ENCODE peak calls at places on chromosomes 11 and 22, in five cellular contexts. One of them, this sample, is unnamed.

GRCh38 chr11:112128483-112129121 is 35.3 kb downstream of the IL18 start:
- DNase-seq in KBM-7: no peak
- DNase-seq in AG08396: peak; percentile 67
- DNase-seq in HEK293T: no peak
- DNase-seq in nucleus accumbens: no peak
- DNase-seq in this sample: peak; percentile 56

GRCh38 chr22:41576877-41577276 is 12.8 kb downstream of the PMM1 start:
- DNase-seq in KBM-7: peak; percentile 60
- DNase-seq in AG08396: peak; percentile 66
- DNase-seq in HEK293T: peak; percentile 78
- DNase-seq in nucleus accumbens: no peak
- DNase-seq in this sample: peak; percentile 63

GRCh38 chr22:43890901-43891331 is 897 bp downstream of the PNPLA5 start:
- DNase-seq in KBM-7: no peak
- DNase-seq in AG08396: no peak
- DNase-seq in HEK293T: no peak
- DNase-seq in nucleus accumbens: no peak
- DNase-seq in this sample: no peak

GRCh38 chr22:38309614-38310517 is 7.4 kb downstream of the CSNK1E start:
- DNase-seq in KBM-7: no peak
- DNase-seq in AG08396: no peak
- DNase-seq in HEK293T: no peak
- DNase-seq in nucleus accumbens: no peak
- DNase-seq in this sample: no peak

GRCh38 chr22:35303029-35303624 is 3.4 kb downstream of the TOM1 start:
- DNase-seq in KBM-7: no peak
- DNase-seq in AG08396: no peak
- DNase-seq in HEK293T: no peak
- DNase-seq in nucleus accumbens: no peak
- DNase-seq in this sample: no peak

GRCh38 chr11:6251990-6252473 is 7.6 kb upstream of the CCKBR start:
- DNase-seq in KBM-7: no peak
- DNase-seq in AG08396: no peak
- DNase-seq in HEK293T: no peak
- DNase-seq in nucleus accumbens: no peak
- DNase-seq in this sample: peak; percentile 73

GRCh38 chr11:134401825-134402809 is 9.9 kb downstream of the B3GAT1 start:
- DNase-seq in KBM-7: no peak
- DNase-seq in AG08396: no peak
- DNase-seq in HEK293T: no peak
- DNase-seq in nucleus accumbens: no peak
- DNase-seq in this sample: no peak

GRCh38 chr11:116422976-116423375 is 349.8 kb downstream of the BUD13 start:
- DNase-seq in KBM-7: no peak
- DNase-seq in AG08396: no peak
- DNase-seq in HEK293T: no peak
- DNase-seq in nucleus accumbens: no peak
- DNase-seq in this sample: no peak

GRCh38 chr11:128152796-128153696 is 434.3 kb downstream of the ETS1 start:
- DNase-seq in KBM-7: no peak
- DNase-seq in AG08396: no peak
- DNase-seq in HEK293T: no peak
- DNase-seq in nucleus accumbens: no peak
- DNase-seq in this sample: no peak

GRCh38 chr11:14308114-14308896 is 50.7 kb downstream of the RRAS2 start:
- DNase-seq in KBM-7: peak; percentile 35
- DNase-seq in AG08396: no peak
- DNase-seq in HEK293T: peak; percentile 52
- DNase-seq in nucleus accumbens: no peak
- DNase-seq in this sample: no peak

GRCh38 chr11:114738954-114739353 is 60.6 kb downstream of the NXPE2 start:
- DNase-seq in KBM-7: peak; percentile 49
- DNase-seq in AG08396: peak; percentile 11
- DNase-seq in HEK293T: peak; percentile 52
- DNase-seq in nucleus accumbens: no peak
- DNase-seq in this sample: no peak

GRCh38 chr11:72378704-72379383 is 55.5 kb downstream of the CLPB start:
- DNase-seq in KBM-7: no peak
- DNase-seq in AG08396: peak; percentile 41
- DNase-seq in HEK293T: no peak
- DNase-seq in nucleus accumbens: peak; percentile 7
- DNase-seq in this sample: peak; percentile 28

GRCh38 chr11:130897262-130898182 is 18.8 kb downstream of the SNX19 start:
- DNase-seq in KBM-7: no peak
- DNase-seq in AG08396: peak; percentile 87
- DNase-seq in HEK293T: no peak
- DNase-seq in nucleus accumbens: no peak
- DNase-seq in this sample: no peak

GRCh38 chr11:97336064-97336463 is 946.3 kb downstream of the JRKL start:
- DNase-seq in KBM-7: no peak
- DNase-seq in AG08396: no peak
- DNase-seq in HEK293T: no peak
- DNase-seq in nucleus accumbens: no peak
- DNase-seq in this sample: no peak

GRCh38 chr11:35588627-35589026 is 29.6 kb upstream of the FJX1 start:
- DNase-seq in KBM-7: no peak
- DNase-seq in AG08396: peak; percentile 37
- DNase-seq in HEK293T: no peak
- DNase-seq in nucleus accumbens: no peak
- DNase-seq in this sample: no peak

GRCh38 chr22:35524966-35525686 is 15.5 kb upstream of the RASD2 start:
- DNase-seq in KBM-7: no peak
- DNase-seq in AG08396: no peak
- DNase-seq in HEK293T: no peak
- DNase-seq in nucleus accumbens: no peak
- DNase-seq in this sample: peak; percentile 50

GRCh38 chr11:47270331-47271271 is 668 bp downstream of the MADD start:
- DNase-seq in KBM-7: peak; percentile 59
- DNase-seq in AG08396: peak; percentile 42
- DNase-seq in HEK293T: peak; percentile 38
- DNase-seq in nucleus accumbens: peak; percentile 29
- DNase-seq in this sample: no peak

GRCh38 chr11:11786771-11787170 is 55.0 kb upstream of the USP47 start:
- DNase-seq in KBM-7: peak; percentile 47
- DNase-seq in AG08396: peak; percentile 21
- DNase-seq in HEK293T: peak; percentile 27
- DNase-seq in nucleus accumbens: no peak
- DNase-seq in this sample: no peak

GRCh38 chr11:99865951-99866350 is 821.1 kb upstream of the ARHGAP42 start:
- DNase-seq in KBM-7: no peak
- DNase-seq in AG08396: no peak
- DNase-seq in HEK293T: no peak
- DNase-seq in nucleus accumbens: no peak
- DNase-seq in this sample: no peak

GRCh38 chr11:44633641-44634040 is 68.2 kb downstream of the CD82 start:
- DNase-seq in KBM-7: no peak
- DNase-seq in AG08396: no peak
- DNase-seq in HEK293T: no peak
- DNase-seq in nucleus accumbens: no peak
- DNase-seq in this sample: peak; percentile 46

GRCh38 chr11:33742249-33742851 is 6.1 kb upstream of the CD59 start:
- DNase-seq in KBM-7: peak; percentile 34
- DNase-seq in AG08396: no peak
- DNase-seq in HEK293T: no peak
- DNase-seq in nucleus accumbens: no peak
- DNase-seq in this sample: no peak

GRCh38 chr11:115501895-115502589 is 2.2 kb downstream of the CADM1 start:
- DNase-seq in KBM-7: no peak
- DNase-seq in AG08396: no peak
- DNase-seq in HEK293T: no peak
- DNase-seq in nucleus accumbens: peak; percentile 59
- DNase-seq in this sample: no peak

GRCh38 chr22:49826603-49827306 is 918 bp downstream of the BRD1 start:
- DNase-seq in KBM-7: no peak
- DNase-seq in AG08396: peak; percentile 58
- DNase-seq in HEK293T: peak; percentile 32
- DNase-seq in nucleus accumbens: peak; percentile 50
- DNase-seq in this sample: no peak

GRCh38 chr11:118283756-118284350 is 19.8 kb upstream of the MPZL2 start:
- DNase-seq in KBM-7: no peak
- DNase-seq in AG08396: no peak
- DNase-seq in HEK293T: no peak
- DNase-seq in nucleus accumbens: no peak
- DNase-seq in this sample: no peak

GRCh38 chr22:18992543-18993198 is 56.6 kb upstream of the PRODH start:
- DNase-seq in KBM-7: no peak
- DNase-seq in AG08396: no peak
- DNase-seq in HEK293T: no peak
- DNase-seq in nucleus accumbens: no peak
- DNase-seq in this sample: no peak

GRCh38 chr11:73565804-73566203 is 32.1 kb downstream of the FAM168A start:
- DNase-seq in KBM-7: no peak
- DNase-seq in AG08396: no peak
- DNase-seq in HEK293T: no peak
- DNase-seq in nucleus accumbens: no peak
- DNase-seq in this sample: no peak